ENCODE peak calls at places on chromosomes 13 and 19, in four cellular contexts. Y is cardiac muscle cell, W is dorsolateral prefrontal cortex, E is PC-9. A is an unnamed sample.

GRCh38 chr13:31773538-31773937 is 34.2 kb downstream of the RXFP2 start:
- DNase-seq in Y (peak; percentile 73), W (no peak), E (no peak), A (no peak)

GRCh38 chr13:24348385-24348784 is 39.0 kb downstream of the C1QTNF9 start:
- DNase-seq in Y (no peak), W (no peak), E (peak; percentile 87), A (no peak)

GRCh38 chr13:23598371-23598770 is 28.2 kb downstream of the TNFRSF19 start:
- DNase-seq in Y (no peak), W (no peak), E (no peak), A (no peak)

GRCh38 chr13:26038931-26039475 is 12.8 kb downstream of the SHISA2 start:
- DNase-seq in Y (no peak), W (no peak), E (no peak), A (no peak)

GRCh38 chr19:53511933-53512374 is 26.0 kb upstream of the ZNF331 start:
- DNase-seq in Y (peak; percentile 69), W (peak; percentile 31), E (peak; percentile 44), A (peak; percentile 72)

GRCh38 chr13:113854238-113855011 is 9.5 kb downstream of the GAS6 start:
- DNase-seq in Y (peak; percentile 41), W (no peak), E (no peak), A (peak; percentile 51)

GRCh38 chr13:36006347-36006746 is 124.8 kb downstream of the DCLK1 start:
- DNase-seq in Y (no peak), W (no peak), E (peak; percentile 60), A (peak; percentile 48)

GRCh38 chr19:10045371-10045770 is 32.1 kb downstream of the RDH8 start:
- DNase-seq in Y (no peak), W (no peak), E (peak; percentile 25), A (no peak)

GRCh38 chr13:28464861-28465260 is 30.1 kb downstream of the FLT1 start:
- DNase-seq in Y (no peak), W (no peak), E (no peak), A (no peak)

GRCh38 chr13:113648218-113648615 is 9.8 kb downstream of the ATP4B start:
- DNase-seq in Y (no peak), W (peak; percentile 13), E (no peak), A (peak; percentile 36)

GRCh38 chr19:58552655-58553054 is 2.2 kb downstream of the CHMP2A start:
- DNase-seq in Y (no peak), W (no peak), E (no peak), A (no peak)

DNA sequence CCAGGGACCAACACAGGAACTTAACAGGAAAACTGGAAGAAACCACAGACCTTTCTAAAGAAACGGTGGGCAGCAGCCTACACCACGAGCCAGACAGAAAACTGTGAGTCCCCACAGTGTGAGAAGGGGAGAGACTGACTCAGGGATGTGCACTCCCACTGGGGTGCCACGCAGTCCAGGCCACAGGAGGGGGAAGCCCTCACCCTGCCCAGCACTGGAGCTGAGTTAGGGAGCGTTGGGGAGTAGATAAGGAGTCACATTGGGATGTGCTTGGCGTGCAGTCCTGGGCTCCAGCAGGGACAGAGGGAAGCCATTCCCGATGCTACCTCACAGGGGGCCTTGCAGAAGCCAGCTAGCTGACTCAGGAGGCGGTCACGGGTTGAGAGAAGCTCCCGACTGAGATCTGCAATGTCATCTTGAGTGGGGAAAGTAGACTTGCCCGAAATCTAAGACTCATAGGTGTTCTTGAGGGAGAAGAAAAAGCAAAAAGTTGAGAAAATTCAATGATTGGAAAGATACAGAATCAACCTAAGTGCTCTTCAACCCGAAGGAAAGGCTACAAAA is 17.3 kb downstream of the SIGLEC8 start:
- DNase-seq in Y (peak; percentile 5), W (no peak), E (no peak), A (no peak)
- H3K4me3 ChIP-seq in Y (no peak overlapping the region), W (peak overlapping the region; percentile 6), E (no peak overlapping the region), A (peak overlapping the region; percentile 17)

GRCh38 chr19:47813995-47814328 is 7.8 kb upstream of the CRX start:
- DNase-seq in Y (no peak), W (no peak), E (no peak), A (no peak)
- TF ChIP-seq CTCF in Y (no peak), W (no peak), E (no peak), A (no peak)

DNA sequence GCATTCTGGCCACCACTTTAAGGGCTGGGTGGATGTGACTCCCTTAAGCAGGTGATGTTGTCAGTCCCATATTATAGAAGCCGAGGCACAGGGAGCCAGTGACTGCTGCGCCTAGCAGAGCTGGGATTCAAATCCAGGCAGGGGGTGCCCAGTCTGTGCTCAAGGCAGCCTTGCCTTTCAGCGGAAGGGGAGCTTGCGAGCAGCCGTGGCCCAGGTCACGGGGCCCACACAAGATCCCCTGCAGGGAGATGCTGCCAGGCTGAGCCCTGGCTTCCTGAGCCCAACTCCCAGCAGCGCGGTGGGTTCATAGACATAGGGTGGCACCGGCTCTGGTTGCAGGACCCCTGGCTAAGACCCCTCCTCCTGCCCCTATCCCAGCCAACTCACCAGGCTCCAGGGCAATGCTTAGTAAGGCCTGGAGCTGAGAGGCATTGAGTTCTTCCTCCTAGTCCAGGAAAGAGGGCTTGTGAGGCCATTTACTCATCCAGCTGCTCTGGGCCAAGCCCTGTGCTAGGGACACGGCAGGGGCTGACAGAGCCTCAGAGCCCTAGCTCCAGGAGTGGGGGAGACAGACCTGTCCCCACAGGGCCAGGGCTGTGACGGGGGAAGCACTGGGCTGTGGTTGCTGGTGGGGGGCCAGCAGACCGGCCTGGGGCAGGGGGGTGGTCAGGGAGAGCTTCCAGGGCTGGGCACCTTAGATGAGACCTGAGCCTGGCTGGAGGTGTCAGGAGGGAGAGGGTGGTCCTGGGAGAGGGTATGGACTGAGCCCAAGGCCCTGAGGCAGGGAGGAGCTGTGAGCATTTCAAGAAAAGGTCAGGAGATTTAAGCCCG is 9.6 kb downstream of the CAPN12 start:
- DNase-seq in Y (no peak), W (no peak), E (peak; percentile 60), A (peak; percentile 62)
- H3K4me3 ChIP-seq in Y (no peak overlapping the region), W (no peak overlapping the region), E (peak overlapping the region; percentile 68), A (peak overlapping the region; percentile 39)

GRCh38 chr19:21693399-21693798 is 74.0 kb downstream of the ZNF100 start:
- DNase-seq in Y (no peak), W (no peak), E (no peak), A (no peak)

GRCh38 chr19:21691656-21692055 is 75.7 kb downstream of the ZNF100 start:
- DNase-seq in Y (no peak), W (no peak), E (no peak), A (no peak)

GRCh38 chr19:21697698-21698097 is 69.7 kb downstream of the ZNF100 start:
- DNase-seq in Y (no peak), W (no peak), E (no peak), A (no peak)

GRCh38 chr19:21697171-21697570 is 70.2 kb downstream of the ZNF100 start:
- DNase-seq in Y (no peak), W (no peak), E (no peak), A (no peak)

GRCh38 chr19:21694171-21694906 is 73.0 kb downstream of the ZNF100 start:
- DNase-seq in Y (no peak), W (no peak), E (no peak), A (no peak)
- TF ChIP-seq CTCF in Y (no peak), W (no peak), E (no peak), A (no peak)

DNA sequence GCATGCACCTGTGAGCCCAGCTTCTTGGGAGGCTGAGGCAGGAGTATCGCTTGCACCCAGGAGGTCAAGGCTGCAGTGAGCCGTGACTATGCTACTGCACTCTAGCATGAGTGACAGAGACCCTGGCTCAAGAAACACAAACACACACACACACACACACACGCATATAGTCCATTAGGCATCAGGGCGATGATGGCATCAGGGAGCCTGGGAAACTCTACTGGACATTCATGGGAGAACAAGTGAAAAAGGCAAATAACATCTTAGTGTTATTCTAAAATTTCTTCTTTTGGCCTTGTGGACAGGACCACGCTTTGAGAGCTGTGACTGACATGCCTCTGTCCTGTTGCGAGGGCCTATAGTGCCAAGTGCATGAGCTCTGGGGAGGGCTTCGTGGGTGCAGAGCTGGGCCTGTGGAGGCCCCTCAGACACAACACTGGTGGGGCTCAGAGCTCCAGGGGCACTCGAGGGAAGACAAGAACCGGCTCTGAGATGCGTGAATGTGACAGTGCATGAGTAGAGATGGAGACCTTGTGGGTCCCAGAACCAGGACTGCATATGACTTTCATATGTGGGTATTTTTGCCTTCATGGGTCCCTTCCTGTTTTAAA is 8.0 kb upstream of the USF2 start:
- DNase-seq in Y (no peak), W (no peak), E (no peak), A (no peak)
- H3K4me3 ChIP-seq in Y (no peak overlapping the region), W (no peak overlapping the region), E (no peak overlapping the region), A (no peak overlapping the region)

GRCh38 chr19:49347835-49348234 is 12.6 kb downstream of the CD37 start:
- DNase-seq in Y (peak; percentile 67), W (no peak), E (peak; percentile 58), A (no peak)
- TF ChIP-seq CTCF in Y (peak; percentile 28), W (no peak), E (peak; percentile 45), A (no peak)

GRCh38 chr13:52847682-52848432 is 583 bp downstream of the PCDH8 start:
- DNase-seq in Y (no peak), W (no peak), E (no peak), A (no peak)
- H3K4me3 ChIP-seq in Y (peak overlapping the region; percentile 31), W (peak overlapping the region; percentile 36), E (no peak overlapping the region), A (no peak overlapping the region)

DNA sequence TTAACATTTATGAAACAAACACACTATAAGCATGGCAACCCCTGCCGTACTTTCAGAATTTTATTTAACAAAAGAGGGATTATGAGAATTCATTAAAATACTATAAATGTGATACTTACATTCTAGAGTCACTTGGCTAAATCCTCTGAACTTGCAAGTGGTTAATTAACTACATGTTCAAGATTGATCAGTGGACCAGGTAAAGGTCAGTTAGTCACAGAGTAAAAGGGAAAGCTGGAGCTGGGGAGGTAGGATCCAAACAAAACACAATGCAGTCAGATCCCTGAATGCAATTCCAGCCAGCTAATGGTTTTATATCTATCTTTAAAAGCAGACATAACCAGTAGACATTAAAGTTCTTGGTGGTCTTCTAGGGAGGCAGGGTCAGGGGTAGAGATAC is 270.5 kb downstream of the DIAPH3 start:
- DNase-seq in Y (no peak), W (no peak), E (no peak), A (no peak)
- TF ChIP-seq CTCF in Y (no peak), W (no peak), E (no peak), A (no peak)

DNA sequence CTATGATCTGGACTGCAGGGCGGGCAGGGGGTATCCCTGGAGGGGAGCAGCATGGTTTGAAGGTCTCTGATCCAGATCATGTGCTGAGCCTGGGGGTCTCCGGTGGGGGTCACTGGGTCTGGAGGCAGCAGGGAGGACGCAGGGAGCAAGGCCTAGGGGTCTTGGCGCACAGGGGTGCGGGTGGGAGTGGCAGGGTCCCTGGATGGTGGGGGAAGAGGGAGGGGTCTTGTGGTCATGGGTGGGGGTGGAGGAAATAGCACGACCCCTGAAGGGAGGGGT is 1.9 kb downstream of the BTBD2 start:
- DNase-seq in Y (no peak), W (no peak), E (no peak), A (no peak)
- H3K4me3 ChIP-seq in Y (no peak overlapping the region), W (no peak overlapping the region), E (no peak overlapping the region), A (no peak overlapping the region)